ENCODE peak calls at places on chromosomes 3 and 15, in ten cellular contexts. B is mucosa of descending colon; M is activated T-cell treated with anti-CD3 and anti-CD28 coated beads for 24 hours; I is NCI-H1092 treated with DMSO at 0.1 percent for 48 hours; K is NCI-H1417; U is adrenal gland; G is CD4-positive, alpha-beta T cell; S is neural crest cell; Q is NCI-H460; D is T-helper 17 cell. R is an unnamed sample.

GRCh38 chr3:49092948-49093852 is 671 bp downstream of the QRICH1 start:
- DNase-seq in B (peak), M (peak), I (peak), K (peak), U (peak), G (peak), S (peak), Q (peak), D (peak), R (peak)

GRCh38 chr3:53350652-53351051 is 3.3 kb upstream of the DCP1A start:
- DNase-seq in B (no peak), M (no peak), I (no peak), K (no peak), U (no peak), G (no peak), S (no peak), Q (peak), D (no peak), R (no peak)

GRCh38 chr3:52455283-52456168 is at the start of gene NISCH:
- DNase-seq in B (peak), M (peak), I (peak), K (peak), U (peak), G (peak), S (peak), Q (peak), D (peak), R (peak)

GRCh38 chr3:14461006-14461747 is 58.8 kb downstream of the SLC6A6 start:
- DNase-seq in B (no peak), M (no peak), I (no peak), K (no peak), U (no peak), G (no peak), S (no peak), Q (no peak), D (no peak), R (no peak)

GRCh38 chr3:124923833-124924232 is 10.7 kb downstream of the MUC13 start:
- DNase-seq in B (no peak), M (no peak), I (no peak), K (no peak), U (no peak), G (no peak), S (no peak), Q (no peak), D (no peak), R (no peak)

GRCh38 chr3:124273651-124274050 is 281.7 kb upstream of the ROPN1 start:
- DNase-seq in B (no peak), M (no peak), I (no peak), K (no peak), U (no peak), G (no peak), S (no peak), Q (no peak), D (no peak), R (no peak)

GRCh38 chr3:47565861-47566550 is 12.7 kb downstream of the CSPG5 start:
- DNase-seq in B (no peak), M (no peak), I (no peak), K (no peak), U (no peak), G (no peak), S (no peak), Q (no peak), D (no peak), R (no peak)

GRCh38 chr15:57306305-57306943 is 69.9 kb upstream of the CGNL1 start:
- DNase-seq in B (peak), M (peak), I (peak), K (peak), U (peak), G (peak), S (peak), Q (peak), D (peak), R (peak)

GRCh38 chr15:51077565-51078153 is 17.0 kb downstream of the TNFAIP8L3 start:
- DNase-seq in B (peak), M (peak), I (no peak), K (no peak), U (peak), G (peak), S (peak), Q (no peak), D (no peak), R (peak)

GRCh38 chr3:44058022-44058867 is 183.4 kb upstream of the TOPAZ1 start:
- DNase-seq in B (peak), M (peak), I (no peak), K (peak), U (no peak), G (peak), S (no peak), Q (no peak), D (no peak), R (no peak)

GRCh38 chr3:177579419-177579818 is 382.1 kb upstream of the TBL1XR1 start:
- DNase-seq in B (no peak), M (no peak), I (no peak), K (no peak), U (no peak), G (no peak), S (no peak), Q (no peak), D (no peak), R (no peak)

GRCh38 chr3:100647171-100647570 is 37.8 kb downstream of the ADGRG7 start:
- DNase-seq in B (no peak), M (no peak), I (no peak), K (no peak), U (no peak), G (no peak), S (no peak), Q (no peak), D (no peak), R (no peak)

GRCh38 chr3:187889601-187890404 is 144.5 kb upstream of the BCL6 start:
- DNase-seq in B (no peak), M (no peak), I (no peak), K (peak), U (peak), G (no peak), S (no peak), Q (peak), D (no peak), R (no peak)

GRCh38 chr3:178677961-178678360 is 141.7 kb downstream of the KCNMB2 start:
- DNase-seq in B (no peak), M (no peak), I (no peak), K (no peak), U (no peak), G (no peak), S (no peak), Q (no peak), D (no peak), R (no peak)

GRCh38 chr3:44348993-44349392 is 10.4 kb downstream of the TCAIM start:
- DNase-seq in B (no peak), M (no peak), I (no peak), K (no peak), U (no peak), G (no peak), S (no peak), Q (no peak), D (no peak), R (no peak)

GRCh38 chr3:177427540-177427939 is 230.3 kb upstream of the TBL1XR1 start:
- DNase-seq in B (no peak), M (no peak), I (no peak), K (no peak), U (no peak), G (no peak), S (no peak), Q (no peak), D (no peak), R (no peak)

GRCh38 chr3:162295323-162295983 is 798.8 kb downstream of the OTOL1 start:
- DNase-seq in B (no peak), M (no peak), I (no peak), K (no peak), U (no peak), G (no peak), S (no peak), Q (peak), D (no peak), R (no peak)

GRCh38 chr3:192833177-192833890 is 84.3 kb downstream of the MB21D2 start:
- DNase-seq in B (no peak), M (no peak), I (no peak), K (no peak), U (no peak), G (no peak), S (no peak), Q (no peak), D (no peak), R (no peak)

GRCh38 chr3:123576119-123576518 is 8.7 kb downstream of the HACD2 start:
- DNase-seq in B (no peak), M (no peak), I (no peak), K (no peak), U (no peak), G (no peak), S (no peak), Q (no peak), D (no peak), R (no peak)

GRCh38 chr3:52240059-52240885 is 1.3 kb upstream of the TWF2 start:
- DNase-seq in B (peak), M (no peak), I (no peak), K (no peak), U (peak), G (peak), S (no peak), Q (peak), D (no peak), R (no peak)

GRCh38 chr3:148930785-148931184 is 60.6 kb upstream of the GYG1 start:
- DNase-seq in B (no peak), M (no peak), I (no peak), K (no peak), U (no peak), G (no peak), S (no peak), Q (no peak), D (no peak), R (no peak)

GRCh38 chr15:62506217-62506805 is 341.2 kb upstream of the C2CD4B start:
- DNase-seq in B (no peak), M (no peak), I (no peak), K (no peak), U (no peak), G (no peak), S (no peak), Q (no peak), D (no peak), R (no peak)

GRCh38 chr15:75720297-75720696 is 7.6 kb upstream of the CSPG4 start:
- DNase-seq in B (no peak), M (no peak), I (no peak), K (no peak), U (no peak), G (no peak), S (no peak), Q (no peak), D (no peak), R (no peak)

GRCh38 chr3:196341142-196341541 is 3.0 kb upstream of the TM4SF19 start:
- DNase-seq in B (no peak), M (no peak), I (no peak), K (no peak), U (no peak), G (no peak), S (no peak), Q (no peak), D (no peak), R (no peak)

GRCh38 chr3:150547045-150547753 is 612 bp downstream of the EIF2A start:
- DNase-seq in B (no peak), M (no peak), I (peak), K (no peak), U (no peak), G (no peak), S (no peak), Q (no peak), D (no peak), R (no peak)

GRCh38 chr15:66646799-66647198 is 55.2 kb upstream of the SMAD6 start:
- DNase-seq in B (no peak), M (no peak), I (no peak), K (no peak), U (no peak), G (no peak), S (no peak), Q (no peak), D (no peak), R (no peak)

GRCh38 chr3:98027084-98027445 is 8.1 kb downstream of the GABRR3 start:
- DNase-seq in B (no peak), M (no peak), I (peak), K (peak), U (no peak), G (no peak), S (no peak), Q (no peak), D (no peak), R (no peak)

GRCh38 chr15:50979041-50979440 is 70.6 kb downstream of the AP4E1 start:
- DNase-seq in B (no peak), M (no peak), I (no peak), K (no peak), U (no peak), G (no peak), S (no peak), Q (no peak), D (no peak), R (no peak)

GRCh38 chr3:108528459-108529231 is 18.2 kb upstream of the MYH15 start:
- DNase-seq in B (no peak), M (no peak), I (no peak), K (no peak), U (no peak), G (no peak), S (no peak), Q (no peak), D (no peak), R (no peak)

GRCh38 chr3:57003676-57004075 is 56.8 kb upstream of the SPATA12 start:
- DNase-seq in B (no peak), M (no peak), I (no peak), K (no peak), U (peak), G (no peak), S (no peak), Q (no peak), D (no peak), R (no peak)

GRCh38 chr3:4928277-4928789 is 50.9 kb upstream of the BHLHE40 start:
- DNase-seq in B (no peak), M (no peak), I (no peak), K (no peak), U (no peak), G (no peak), S (no peak), Q (no peak), D (no peak), R (no peak)

GRCh38 chr15:39135989-39136388 is 444.9 kb upstream of the THBS1 start:
- DNase-seq in B (no peak), M (no peak), I (no peak), K (no peak), U (no peak), G (no peak), S (no peak), Q (no peak), D (no peak), R (no peak)

GRCh38 chr3:39804951-39805350 is 4.5 kb upstream of the MYRIP start:
- DNase-seq in B (no peak), M (no peak), I (no peak), K (no peak), U (no peak), G (no peak), S (no peak), Q (no peak), D (no peak), R (no peak)

GRCh38 chr3:126345641-126346460 is 11.4 kb downstream of the KLF15 start:
- DNase-seq in B (peak), M (no peak), I (no peak), K (no peak), U (no peak), G (peak), S (no peak), Q (no peak), D (no peak), R (no peak)

GRCh38 chr3:172853911-172854648 is 103.6 kb downstream of the ECT2 start:
- DNase-seq in B (no peak), M (no peak), I (no peak), K (no peak), U (no peak), G (no peak), S (no peak), Q (no peak), D (no peak), R (no peak)

GRCh38 chr3:170809021-170809974 is 60.7 kb downstream of the RPL22L1 start:
- DNase-seq in B (no peak), M (no peak), I (peak), K (peak), U (peak), G (no peak), S (peak), Q (peak), D (no peak), R (no peak)

GRCh38 chr3:195609229-195609628 is 25.5 kb upstream of the APOD start:
- DNase-seq in B (no peak), M (no peak), I (no peak), K (no peak), U (no peak), G (no peak), S (no peak), Q (no peak), D (no peak), R (peak)

GRCh38 chr15:85527907-85528306 is 147.5 kb downstream of the AKAP13 start:
- DNase-seq in B (no peak), M (no peak), I (no peak), K (no peak), U (no peak), G (no peak), S (no peak), Q (no peak), D (no peak), R (no peak)